ENCODE peak calls at places on chromosomes 11 and 22, in nine cellular contexts. L is HCT116, A is prostate gland, G is suprapubic skin, E is GM12878, Y is vagina, V is GM12892, N is HepG2, S is stomach. F is an unnamed sample.

GRCh38 chr22:27292542-27293298 is 508.8 kb downstream of the MN1 start:
- DNase-seq in L (no peak), A (no peak), G (no peak), E (no peak), Y (no peak), V (no peak), N (no peak), S (no peak), F (no peak)

GRCh38 chr22:19859861-19860510 is 5.3 kb upstream of the GNB1L start:
- DNase-seq in L (no peak), A (no peak), G (no peak), E (no peak), Y (no peak), V (no peak), N (no peak), S (no peak), F (no peak)

GRCh38 chr11:75241906-75242644 is 1.5 kb downstream of the TPBGL start:
- DNase-seq in L (no peak), A (no peak), G (peak; percentile 65), E (no peak), Y (no peak), V (no peak), N (no peak), S (peak; percentile 11), F (peak; percentile 36)

GRCh38 chr11:133311230-133311629 is 221.1 kb downstream of the OPCML start:
- DNase-seq in L (no peak), A (no peak), G (no peak), E (no peak), Y (no peak), V (no peak), N (no peak), S (no peak), F (no peak)

GRCh38 chr22:38110008-38110862 is at the start of gene BAIAP2L2:
- DNase-seq in L (no peak), A (no peak), G (no peak), E (no peak), Y (no peak), V (no peak), N (peak; percentile 79), S (peak; percentile 60), F (no peak)

GRCh38 chr11:69642549-69642912 is 1.6 kb downstream of the CCND1 start:
- DNase-seq in L (no peak), A (no peak), G (peak; percentile 79), E (no peak), Y (no peak), V (no peak), N (no peak), S (peak; percentile 52), F (peak; percentile 90)

GRCh38 chr11:64178203-64178602 is 7.8 kb upstream of the STIP1 start:
- DNase-seq in L (no peak), A (no peak), G (no peak), E (no peak), Y (no peak), V (no peak), N (no peak), S (no peak), F (no peak)

GRCh38 chr11:14026961-14027360 is 64.4 kb downstream of the SPON1 start:
- DNase-seq in L (no peak), A (no peak), G (no peak), E (no peak), Y (no peak), V (no peak), N (no peak), S (no peak), F (no peak)

GRCh38 chr22:47160141-47160541 is 397.7 kb downstream of the TBC1D22A start:
- DNase-seq in L (no peak), A (no peak), G (no peak), E (no peak), Y (no peak), V (no peak), N (no peak), S (no peak), F (no peak)

GRCh38 chr11:63767415-63768231 is 952 bp downstream of the ZFTA start:
- DNase-seq in L (peak; percentile 38), A (no peak), G (no peak), E (no peak), Y (no peak), V (peak; percentile 57), N (peak; percentile 49), S (no peak), F (peak; percentile 59)

GRCh38 chr22:25090225-25090651 is 109.4 kb upstream of the CRYBB3 start:
- DNase-seq in L (no peak), A (no peak), G (no peak), E (no peak), Y (no peak), V (no peak), N (no peak), S (no peak), F (no peak)

GRCh38 chr11:105609341-105609781 is 512 bp upstream of the GRIA4 start:
- DNase-seq in L (peak; percentile 23), A (no peak), G (no peak), E (no peak), Y (no peak), V (no peak), N (peak; percentile 8), S (no peak), F (no peak)

GRCh38 chr22:38070250-38070921 is 13.2 kb downstream of the PICK1 start:
- DNase-seq in L (no peak), A (no peak), G (peak; percentile 69), E (no peak), Y (no peak), V (no peak), N (no peak), S (no peak), F (no peak)

GRCh38 chr22:23233746-23234408 is 53.6 kb downstream of the BCR start:
- DNase-seq in L (no peak), A (no peak), G (no peak), E (no peak), Y (no peak), V (no peak), N (no peak), S (no peak), F (no peak)

GRCh38 chr11:92554662-92555061 is 330.0 kb downstream of the FAT3 start:
- DNase-seq in L (no peak), A (no peak), G (no peak), E (no peak), Y (no peak), V (no peak), N (no peak), S (no peak), F (no peak)

GRCh38 chr11:20207781-20208621 is 47.7 kb upstream of the DBX1 start:
- DNase-seq in L (no peak), A (no peak), G (no peak), E (no peak), Y (no peak), V (no peak), N (no peak), S (no peak), F (peak; percentile 32)
- TF ChIP-seq POLR2A in L (no peak), A (no peak), G (no peak), E (no peak), Y (no peak), V (no peak), N (no peak), S (no peak), F (no peak)

GRCh38 chr11:104329043-104329442 is 165.1 kb upstream of the PDGFD start:
- DNase-seq in L (no peak), A (no peak), G (no peak), E (no peak), Y (no peak), V (no peak), N (no peak), S (no peak), F (no peak)
- TF ChIP-seq POLR2AphosphoS5 in L (no peak), A (no peak), G (no peak), E (no peak), Y (no peak), V (no peak), N (no peak), S (no peak), F (no peak)

DNA sequence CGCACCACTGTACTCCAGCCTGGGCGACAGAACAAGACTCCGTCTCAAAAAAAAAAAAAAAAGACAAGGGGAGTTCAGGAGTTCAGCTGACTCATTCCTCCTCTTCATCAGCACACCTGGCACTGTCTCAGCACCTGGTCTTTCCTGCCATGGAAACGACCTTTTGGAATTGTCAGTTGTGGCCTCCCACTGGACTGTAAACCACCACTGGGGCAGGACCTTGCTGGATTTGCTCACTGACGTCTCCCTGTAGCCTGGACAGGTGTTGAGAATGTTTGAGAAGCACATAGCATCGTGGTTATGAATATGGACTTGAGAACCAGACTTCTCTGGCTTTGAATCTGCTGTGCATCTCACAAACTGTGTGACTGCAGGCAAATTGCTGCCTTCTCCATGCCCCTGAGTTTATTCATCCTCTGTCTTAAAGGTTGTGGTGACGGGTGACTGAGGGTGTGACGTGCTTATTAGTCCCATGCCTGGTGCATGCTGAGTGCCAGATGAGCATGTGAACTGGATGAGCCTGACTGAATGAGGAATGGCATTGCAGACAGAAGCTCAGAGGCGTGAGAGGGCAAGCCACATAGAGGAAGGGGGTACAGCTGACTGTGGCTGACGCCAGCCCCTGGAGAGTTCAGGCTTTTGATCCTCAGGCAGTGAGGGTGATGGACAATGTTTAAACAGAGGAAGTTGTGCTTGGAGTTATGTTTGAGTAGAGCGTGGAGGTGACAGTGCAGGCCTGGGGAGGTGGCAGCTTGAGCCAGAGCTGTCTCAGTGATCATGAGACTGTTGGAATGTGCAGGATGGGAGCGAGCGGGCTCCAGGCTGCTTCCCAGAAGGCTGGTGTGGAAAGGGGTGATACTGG is 12.7 kb downstream of the TOM1 start:
- DNase-seq in L (peak; percentile 16), A (no peak), G (peak; percentile 69), E (no peak), Y (peak; percentile 90), V (no peak), N (peak; percentile 90), S (no peak), F (no peak)
- TF ChIP-seq POLR2A in L (no peak), A (no peak), G (no peak), E (no peak), Y (no peak), V (no peak), N (no peak), S (no peak), F (no peak)

DNA sequence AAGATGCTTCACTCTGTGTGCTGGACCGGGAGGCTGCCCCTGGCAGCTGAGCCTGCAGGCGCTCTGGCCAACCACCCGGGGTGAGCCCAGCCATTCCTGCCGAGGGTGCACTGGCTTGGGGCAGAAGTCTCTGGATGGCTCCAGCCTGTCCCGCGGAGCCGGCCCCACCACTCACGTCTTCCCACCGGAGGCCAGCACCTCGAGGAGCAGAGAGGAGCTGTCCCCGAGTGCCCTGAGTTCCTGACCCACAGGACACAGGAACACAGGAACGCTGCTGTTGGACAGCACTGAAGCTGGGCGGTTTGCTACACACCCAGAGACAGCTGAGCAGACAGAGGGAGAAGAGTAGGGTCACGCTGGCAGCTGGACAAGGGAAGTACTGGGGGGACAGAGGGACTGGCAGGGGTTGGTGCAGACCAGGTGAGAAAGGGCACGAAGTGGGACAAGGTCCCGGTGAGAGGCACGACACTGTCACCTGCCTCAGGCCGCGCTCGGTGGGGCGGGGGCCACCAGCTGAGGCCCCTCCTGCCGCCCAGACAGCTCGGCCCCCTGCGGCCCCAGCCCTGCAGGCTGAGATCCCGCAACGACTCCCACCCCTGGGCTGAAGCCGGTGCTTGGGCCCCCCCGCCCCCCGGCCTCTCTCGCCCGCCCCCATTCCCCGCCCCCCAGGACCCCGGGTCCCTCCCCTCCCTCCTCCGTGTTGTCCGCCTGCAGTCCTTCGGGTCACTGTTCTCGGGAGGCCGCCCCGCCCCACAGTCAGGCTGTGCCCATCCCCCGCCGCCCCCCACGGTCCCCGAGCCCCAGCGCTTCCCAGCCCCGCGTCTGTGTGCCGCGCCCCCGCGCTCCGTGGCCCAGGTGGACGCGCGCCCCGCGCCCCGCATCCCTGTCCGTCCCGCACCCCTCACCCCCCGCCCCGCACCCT is 624 bp upstream of the B4GALNT4 start:
- DNase-seq in L (no peak), A (no peak), G (no peak), E (no peak), Y (no peak), V (no peak), N (peak; percentile 27), S (no peak), F (no peak)
- TF ChIP-seq POLR2AphosphoS5 in L (no peak), A (no peak), G (no peak), E (no peak), Y (no peak), V (no peak), N (no peak), S (no peak), F (no peak)

F was measured in upper lobe of left lung.